ENCODE peak calls at places on chromosomes 13 and 19, in four cellular contexts. R, I, Q and V are unnamed samples.

GRCh38 chr13:97310809-97311436 is 88.8 kb downstream of the MBNL2 start:
- DNase-seq in I (no peak), Q (no peak), R (no peak), V (no peak)

GRCh38 chr13:60727140-60727539 is 330.1 kb downstream of the TDRD3 start:
- DNase-seq in Q (no peak), R (no peak), I (no peak), V (no peak)

GRCh38 chr19:32808236-32808635 is 61.3 kb downstream of the SLC7A9 start:
- DNase-seq in I (no peak), R (no peak), Q (no peak), V (no peak)

GRCh38 chr19:44620667-44621066 is 7.3 kb downstream of the IGSF23 start:
- DNase-seq in Q (no peak), R (no peak), I (no peak), V (no peak)

GRCh38 chr13:85266331-85266730 is 532.9 kb downstream of the SLITRK6 start:
- DNase-seq in R (no peak), Q (no peak), I (no peak), V (no peak)

GRCh38 chr13:112510002-112510780 is 77.8 kb downstream of the TUBGCP3 start:
- DNase-seq in R (peak; percentile 54), I (peak; percentile 52), Q (no peak), V (peak; percentile 49)

GRCh38 chr19:33071887-33072286 is 7.2 kb upstream of the RHPN2 start:
- DNase-seq in I (no peak), R (no peak), Q (no peak), V (no peak)

GRCh38 chr19:19540707-19541515 is 2.8 kb downstream of the CILP2 start:
- DNase-seq in R (peak; percentile 98), Q (no peak), I (no peak), V (peak; percentile 93)

GRCh38 chr19:7699422-7700127 is 2.4 kb downstream of the FCER2 start:
- DNase-seq in R (no peak), I (no peak), Q (peak; percentile 73), V (no peak)

GRCh38 chr19:14248578-14249011 is 42.6 kb upstream of the ADGRL1 start:
- DNase-seq in Q (no peak), I (no peak), R (no peak), V (peak; percentile 66)

GRCh38 chr13:113544896-113545295 is 39.7 kb upstream of the TFDP1 start:
- DNase-seq in Q (no peak), I (no peak), R (no peak), V (no peak)

GRCh38 chr13:47121092-47121763 is 224.4 kb upstream of the HTR2A start:
- DNase-seq in Q (no peak), R (no peak), I (no peak), V (no peak)

GRCh38 chr19:29620931-29621351 is 14.9 kb downstream of the POP4 start:
- DNase-seq in Q (no peak), I (no peak), R (no peak), V (no peak)

DNA sequence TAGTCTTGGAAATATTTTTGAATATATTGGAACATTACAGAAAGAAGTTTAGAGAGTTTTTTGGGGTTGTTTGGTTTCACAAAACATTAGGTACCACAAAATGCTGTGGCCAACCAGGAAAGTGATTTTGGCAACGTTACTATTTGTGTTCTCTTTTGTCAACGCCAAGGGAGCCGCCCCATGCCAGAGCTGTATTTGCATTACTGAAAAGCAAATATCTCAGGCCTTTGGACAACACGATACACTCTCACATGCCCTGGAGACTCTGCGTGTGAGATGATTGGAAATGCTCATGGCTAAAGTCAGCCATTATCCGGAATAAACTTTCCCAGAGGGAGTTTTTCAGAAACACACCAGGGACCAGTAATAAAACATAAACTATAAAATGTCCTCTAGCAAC is 324.6 kb downstream of the SHISA2 start:
- DNase-seq in Q (no peak), R (no peak), I (no peak), V (no peak)
- TF ChIP-seq SP1 in Q (no peak), R (no peak), I (no peak), V (no peak)

GRCh38 chr13:110525328-110526319 is 35.9 kb downstream of the RAB20 start:
- DNase-seq in I (no peak), Q (peak; percentile 35), R (no peak), V (no peak)
- TF ChIP-seq SUZ12 in I (no peak), Q (no peak), R (no peak), V (no peak)

GRCh38 chr19:18110833-18111232 is 13.3 kb downstream of the MAST3 start:
- DNase-seq in I (no peak), R (no peak), Q (no peak), V (no peak)

GRCh38 chr19:18108897-18109296 is 11.3 kb downstream of the MAST3 start:
- DNase-seq in I (no peak), Q (no peak), R (no peak), V (no peak)

GRCh38 chr19:18109731-18110671 is 12.4 kb downstream of the MAST3 start:
- DNase-seq in R (peak; percentile 84), Q (no peak), I (peak; percentile 29), V (peak; percentile 39)

GRCh38 chr19:18107235-18108083 is 9.9 kb downstream of the MAST3 start:
- DNase-seq in I (no peak), Q (no peak), R (no peak), V (no peak)

DNA sequence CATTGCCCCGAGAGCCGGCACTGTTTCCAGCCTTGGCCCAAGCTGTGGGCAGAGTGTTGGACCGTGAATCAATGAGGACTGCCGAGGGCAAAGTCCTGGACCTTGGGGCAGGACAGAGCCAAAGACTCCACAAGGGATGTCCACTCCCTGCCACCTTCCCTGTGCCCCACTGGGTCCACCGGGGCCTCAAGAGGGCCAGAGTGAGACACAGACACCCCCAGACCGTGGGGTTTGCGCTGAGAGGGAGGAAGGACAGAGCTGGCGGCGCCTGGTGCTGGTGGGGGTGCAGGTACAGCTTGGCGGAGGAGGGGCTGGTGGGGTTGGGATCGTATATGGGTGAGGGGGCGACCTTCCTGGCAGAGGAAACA is 11.8 kb downstream of the MAST3 start:
- DNase-seq in R (no peak), I (peak; percentile 53), Q (no peak), V (no peak)
- TF ChIP-seq SP1 in R (no peak), I (no peak), Q (no peak), V (no peak)

GRCh38 chr19:51086153-51086850 is 3.6 kb upstream of the KLK14 start:
- DNase-seq in I (no peak), Q (no peak), R (no peak), V (no peak)
- TF ChIP-seq SUZ12 in I (no peak), Q (no peak), R (no peak), V (no peak)

DNA sequence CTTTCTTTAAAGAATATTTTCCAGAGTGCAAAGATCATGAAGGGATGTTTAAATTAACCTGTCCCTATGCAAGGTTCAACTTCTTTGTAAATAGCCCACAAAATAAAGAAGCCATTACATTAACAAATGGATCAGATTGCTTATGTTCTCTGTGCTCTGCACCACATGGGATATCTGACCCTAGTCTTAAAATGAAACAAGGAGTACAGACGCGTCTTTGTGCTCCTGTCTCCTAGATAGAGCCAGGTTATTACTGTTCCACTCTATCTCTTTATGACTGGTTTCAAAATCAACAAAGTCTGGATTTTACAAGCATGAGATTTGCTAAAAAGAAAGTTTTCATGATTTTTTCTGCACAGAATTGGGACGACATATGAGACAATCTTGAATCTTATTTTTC is 339.4 kb downstream of the KLF12 start:
- DNase-seq in I (peak; percentile 16), Q (no peak), R (no peak), V (no peak)
- TF ChIP-seq SP1 in I (no peak), Q (no peak), R (no peak), V (no peak)

DNA sequence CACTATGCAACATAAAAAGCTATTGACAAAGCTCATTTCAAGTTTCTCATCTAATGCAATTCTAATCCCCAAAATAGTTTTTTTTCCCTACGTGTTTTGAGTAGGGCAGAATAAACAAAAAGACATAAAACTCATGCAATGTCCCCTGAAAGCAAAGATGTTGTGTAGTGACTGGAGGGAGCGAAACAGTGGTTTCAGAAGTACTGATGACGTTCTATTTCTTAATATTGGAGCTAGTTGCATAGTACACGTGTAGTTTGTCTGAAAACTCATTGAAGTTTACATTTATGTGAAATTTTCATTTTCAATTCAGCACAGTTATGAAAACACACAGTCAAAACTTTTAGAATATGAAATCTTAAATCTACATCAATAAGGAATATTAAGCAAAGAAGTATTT is 31.6 kb downstream of the USP12 start:
- DNase-seq in R (no peak), Q (no peak), I (no peak), V (no peak)
- TF ChIP-seq SUZ12 in R (no peak), Q (no peak), I (no peak), V (no peak)

DNA sequence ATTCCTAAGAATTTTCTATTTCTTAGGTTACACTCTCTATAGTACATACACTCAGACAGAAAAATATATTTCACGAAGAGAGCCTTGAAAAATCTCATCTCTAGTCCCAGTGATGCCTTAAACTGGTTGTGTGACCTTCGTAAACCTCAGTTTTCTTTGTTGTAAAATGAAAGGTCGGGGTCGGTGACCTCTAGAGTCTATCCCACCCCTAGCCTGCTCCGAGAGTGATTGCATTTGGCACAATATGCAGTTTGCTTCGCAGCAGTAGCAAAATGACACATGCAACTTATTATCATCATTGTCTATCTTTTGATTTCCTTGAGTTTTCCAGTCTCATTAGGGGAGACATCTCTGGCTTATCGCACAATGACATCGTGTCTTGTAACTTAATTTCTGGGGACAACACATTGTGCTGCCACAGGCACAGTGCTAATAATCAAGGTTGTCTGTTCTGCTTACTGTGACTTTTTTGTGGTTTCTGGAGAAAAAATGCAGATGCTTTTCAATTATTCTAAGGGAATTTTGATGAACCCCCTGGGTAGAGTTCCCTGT is 115.0 kb downstream of the GGACT start:
- DNase-seq in I (no peak), R (no peak), Q (no peak), V (no peak)
- TF ChIP-seq SP1 in I (no peak), R (no peak), Q (no peak), V (no peak)

DNA sequence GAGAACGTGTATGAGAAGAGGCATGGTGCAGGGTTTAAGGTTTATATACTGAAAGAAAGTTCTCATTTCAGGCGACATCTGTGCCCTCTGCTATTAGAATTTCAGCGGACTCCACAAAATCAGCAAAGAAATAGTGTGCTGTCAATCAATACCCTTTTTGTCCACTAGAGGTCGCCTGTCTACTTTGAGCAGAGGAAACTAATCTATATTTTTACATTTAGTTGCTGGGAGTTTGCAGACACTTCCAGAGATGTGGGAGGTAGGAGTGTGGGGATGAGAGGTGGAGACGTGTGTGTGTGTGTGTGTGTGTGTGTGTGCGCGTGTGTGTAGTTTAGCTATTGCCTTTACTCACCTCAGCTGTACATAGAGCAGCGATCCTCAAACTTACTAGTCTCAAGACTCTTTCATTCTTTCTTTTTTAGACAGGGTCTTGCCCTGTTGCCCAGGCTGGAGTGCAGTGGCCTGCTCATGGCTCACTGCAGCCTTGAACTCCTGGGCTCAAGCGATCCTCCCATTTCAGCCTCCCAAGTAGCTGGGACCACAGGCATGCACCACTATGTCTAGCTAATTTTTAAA is 9.7 kb downstream of the INAFM1 start:
- DNase-seq in I (peak; percentile 53), Q (no peak), R (peak; percentile 60), V (peak; percentile 45)
- TF ChIP-seq SUZ12 in I (no peak), Q (no peak), R (no peak), V (no peak)

DNA sequence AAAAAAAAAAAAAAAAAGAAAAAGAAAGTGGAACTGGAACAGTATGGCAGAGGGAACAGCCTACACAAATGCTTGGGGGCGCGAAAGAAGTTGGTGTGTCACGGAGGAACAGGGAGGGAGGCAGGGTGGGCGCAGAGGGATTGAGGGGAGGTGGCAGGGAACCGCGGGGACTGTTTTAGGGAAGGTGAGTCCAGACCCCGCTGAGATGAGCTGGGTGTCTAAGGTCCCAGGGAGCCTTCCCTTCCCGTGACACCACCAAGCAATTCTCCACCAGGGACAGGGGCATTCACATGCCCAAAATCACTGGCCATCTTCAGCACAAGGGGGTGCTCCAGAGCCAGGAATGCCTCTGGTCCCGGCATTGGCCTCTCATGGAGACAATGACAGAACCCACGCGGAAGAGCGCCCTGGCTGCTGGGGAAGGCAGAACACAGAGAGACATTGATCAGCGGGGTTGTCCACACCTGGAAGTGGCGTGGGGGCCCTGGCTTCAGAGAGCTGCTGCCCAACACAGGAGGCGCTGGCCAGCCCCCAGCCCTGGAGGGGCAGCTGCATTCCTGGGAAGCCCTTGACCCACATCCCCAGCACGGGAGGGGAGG is 6.9 kb downstream of the PEAK3 start:
- DNase-seq in Q (no peak), R (peak; percentile 84), I (peak; percentile 73), V (peak; percentile 57)
- TF ChIP-seq SP1 in Q (no peak), R (no peak), I (no peak), V (no peak)